ENCODE peak calls at places on chromosomes 13 and 19, in eight cellular contexts. Y is sigmoid colon, U is PC-9, X is psoas muscle, M is adrenal gland, K is H1, G is A673, J is fibroblast of lung. R is an unnamed sample. For H3K4me1, the result is how much of the 10 kb centered on the place peaks cover.

GRCh38 chr19:21022996-21023395 is 2.5 kb downstream of the ZNF430 start:
- DNase-seq in Y (no peak), U (peak), X (no peak), M (no peak), K (no peak), G (peak), J (peak), R (peak)

GRCh38 chr19:11324079-11324661 is 15.3 kb downstream of the RAB3D start:
- DNase-seq in Y (peak), U (peak), X (peak), M (peak), K (no peak), G (peak), J (peak), R (peak)

GRCh38 chr19:35828694-35829301 is 16.2 kb upstream of the PRODH2 start:
- DNase-seq in Y (no peak), U (no peak), X (no peak), M (peak), K (no peak), G (peak), J (peak), R (peak)

GRCh38 chr13:41942462-41943094 is 18.3 kb downstream of the VWA8 start:
- DNase-seq in Y (no peak), U (no peak), X (no peak), M (no peak), K (no peak), G (peak), J (peak), R (peak)

GRCh38 chr19:58398087-58398486 is 2.6 kb downstream of the RNF225 start:
- DNase-seq in Y (peak), U (no peak), X (no peak), M (no peak), K (no peak), G (no peak), J (no peak), R (no peak)

GRCh38 chr13:53217221-53217620 is 188.6 kb downstream of the OLFM4 start:
- DNase-seq in Y (no peak), U (no peak), X (no peak), M (no peak), K (no peak), G (no peak), J (no peak), R (no peak)

GRCh38 chr13:114157869-114158495 is 21.1 kb upstream of the CFAP97D2 start:
- DNase-seq in Y (no peak), U (no peak), X (no peak), M (no peak), K (no peak), G (no peak), J (no peak), R (no peak)

GRCh38 chr13:98792321-98792720 is 39.8 kb upstream of the SLC15A1 start:
- DNase-seq in Y (no peak), U (no peak), X (no peak), M (no peak), K (no peak), G (no peak), J (no peak), R (peak)

GRCh38 chr13:92187378-92187989 is 789.1 kb downstream of the GPC5 start:
- DNase-seq in Y (no peak), U (no peak), X (no peak), M (no peak), K (no peak), G (peak), J (peak), R (peak)

GRCh38 chr13:77990973-77991372 is 72.3 kb upstream of the EDNRB start:
- DNase-seq in Y (no peak), U (no peak), X (no peak), M (no peak), K (no peak), G (no peak), J (no peak), R (no peak)

GRCh38 chr19:5994407-5995165 is 16.6 kb upstream of the RANBP3 start:
- DNase-seq in Y (no peak), U (no peak), X (no peak), M (no peak), K (no peak), G (no peak), J (no peak), R (no peak)

GRCh38 chr19:18109731-18110671 is 12.4 kb downstream of the MAST3 start:
- DNase-seq in Y (peak), U (no peak), X (peak), M (peak), K (no peak), G (no peak), J (no peak), R (peak)

GRCh38 chr13:112137144-112137543 is 70.2 kb downstream of the SOX1 start:
- DNase-seq in Y (no peak), U (no peak), X (no peak), M (no peak), K (no peak), G (no peak), J (no peak), R (no peak)

GRCh38 chr19:44202470-44202869 is 9.9 kb upstream of the ZNF227 start:
- DNase-seq in Y (no peak), U (no peak), X (no peak), M (no peak), K (no peak), G (no peak), J (no peak), R (no peak)

GRCh38 chr19:4012092-4012974 is 4.8 kb downstream of the PIAS4 start:
- DNase-seq in Y (peak), U (no peak), X (no peak), M (no peak), K (no peak), G (no peak), J (no peak), R (peak)

GRCh38 chr19:4338441-4339350 is at the start of gene STAP2:
- DNase-seq in Y (no peak), U (peak), X (no peak), M (peak), K (no peak), G (no peak), J (no peak), R (peak)

GRCh38 chr19:18800079-18800478 is 9.0 kb upstream of the COMP start:
- DNase-seq in Y (no peak), U (no peak), X (no peak), M (no peak), K (no peak), G (no peak), J (no peak), R (no peak)

GRCh38 chr13:53142301-53142700 is 113.7 kb downstream of the OLFM4 start:
- DNase-seq in Y (no peak), U (no peak), X (no peak), M (no peak), K (no peak), G (no peak), J (peak), R (no peak)

GRCh38 chr13:48278806-48279205 is 24.7 kb upstream of the RB1 start:
- DNase-seq in Y (no peak), U (no peak), X (no peak), M (no peak), K (no peak), G (peak), J (no peak), R (no peak)

GRCh38 chr19:30848626-30849322 is 476.6 kb downstream of the ZNF536 start:
- DNase-seq in Y (no peak), U (no peak), X (no peak), M (no peak), K (no peak), G (no peak), J (no peak), R (no peak)

GRCh38 chr13:66879971-66880370 is 350.2 kb downstream of the PCDH9 start:
- DNase-seq in Y (no peak), U (no peak), X (no peak), M (no peak), K (no peak), G (no peak), J (no peak), R (no peak)

GRCh38 chr13:46571941-46572340 is 19.0 kb downstream of the LRCH1 start:
- DNase-seq in Y (no peak), U (no peak), X (no peak), M (no peak), K (no peak), G (no peak), J (no peak), R (no peak)
- H3K4me3 ChIP-seq in Y (no peak), U (no peak), X (no peak), M (no peak), K (no peak), G (no peak), J (no peak), R (no peak)

GRCh38 chr13:101202590-101202989 is 213.7 kb downstream of the NALCN start:
- DNase-seq in Y (no peak), U (no peak), X (no peak), M (no peak), K (peak), G (no peak), J (no peak), R (no peak)
- TF ChIP-seq CTCF in Y (no peak), U (no peak), X (no peak), M (no peak), K (peak), G (no peak), J (no peak), R (no peak)

GRCh38 chr13:110524484-110525254 is 36.9 kb downstream of the RAB20 start:
- DNase-seq in Y (peak), U (peak), X (no peak), M (no peak), K (no peak), G (no peak), J (no peak), R (no peak)
- H3K4me1 ChIP-seq in Y (half or more), U (half or more), X (under half), M (half or more), K (under half), G (under half), J (under half), R (under half)

GRCh38 chr19:47417107-47417745 is 2.1 kb downstream of the MEIS3 start:
- DNase-seq in Y (no peak), U (no peak), X (no peak), M (no peak), K (no peak), G (peak), J (no peak), R (no peak)
- H3K4me3 ChIP-seq in Y (no peak), U (no peak), X (no peak), M (no peak), K (peak), G (no peak), J (no peak), R (no peak)

GRCh38 chr13:71759506-71760225 is 107.3 kb downstream of the DACH1 start:
- DNase-seq in Y (no peak), U (no peak), X (no peak), M (no peak), K (peak), G (peak), J (peak), R (no peak)

GRCh38 chr13:71758823-71759222 is 108.2 kb downstream of the DACH1 start:
- DNase-seq in Y (no peak), U (no peak), X (no peak), M (no peak), K (no peak), G (no peak), J (peak), R (peak)

GRCh38 chr13:71760226-71760591 is 106.8 kb downstream of the DACH1 start:
- DNase-seq in Y (no peak), U (no peak), X (no peak), M (no peak), K (no peak), G (no peak), J (no peak), R (no peak)

GRCh38 chr13:71751074-71751473 is 115.9 kb downstream of the DACH1 start:
- DNase-seq in Y (no peak), U (no peak), X (no peak), M (no peak), K (no peak), G (no peak), J (no peak), R (no peak)

GRCh38 chr13:71754407-71754974 is 112.5 kb downstream of the DACH1 start:
- DNase-seq in Y (no peak), U (no peak), X (no peak), M (no peak), K (no peak), G (no peak), J (no peak), R (no peak)
- TF ChIP-seq CTCF in Y (no peak), U (peak), X (no peak), M (no peak), K (no peak), G (peak), J (peak), R (no peak)

GRCh38 chr13:43363156-43363918 is 340.0 kb downstream of the DNAJC15 start:
- DNase-seq in Y (no peak), U (no peak), X (no peak), M (no peak), K (no peak), G (peak), J (peak), R (no peak)
- H3K4me1 ChIP-seq in Y (half or more), U (under half), X (under half), M (under half), K (under half), G (under half), J (under half), R (under half)